ENCODE peak calls at places on chromosome 20, in nine cellular contexts. S, Z, R, Q, L, V, W, Y and T are unnamed samples.

GRCh38 chr20:31923388-31924271 is 28.2 kb downstream of the PDRG1 start:
- DNase-seq in S (peak), Z (no peak), R (peak), Q (peak), L (no peak), V (no peak), W (no peak), Y (peak), T (no peak)

GRCh38 chr20:43744121-43744520 is 17.3 kb upstream of the GTSF1L start:
- DNase-seq in S (peak), Z (no peak), R (no peak), Q (no peak), L (peak), V (peak), W (no peak), Y (no peak), T (no peak)

GRCh38 chr20:32518593-32519366 is 66.4 kb downstream of the NOL4L start:
- DNase-seq in S (no peak), Z (no peak), R (peak), Q (peak), L (no peak), V (no peak), W (no peak), Y (peak), T (no peak)

GRCh38 chr20:52760791-52761190 is 211.4 kb upstream of the TSHZ2 start:
- DNase-seq in S (no peak), Z (no peak), R (no peak), Q (peak), L (no peak), V (no peak), W (no peak), Y (no peak), T (peak)

GRCh38 chr20:3686867-3687321 is 5.1 kb upstream of the ADAM33 start:
- DNase-seq in S (peak), Z (no peak), R (no peak), Q (no peak), L (peak), V (peak), W (no peak), Y (no peak), T (no peak)

GRCh38 chr20:13813910-13814309 is 29.1 kb downstream of the NDUFAF5 start:
- DNase-seq in S (no peak), Z (no peak), R (no peak), Q (no peak), L (no peak), V (no peak), W (no peak), Y (no peak), T (no peak)

GRCh38 chr20:10134176-10134575 is 84.5 kb upstream of the SNAP25 start:
- DNase-seq in S (no peak), Z (no peak), R (no peak), Q (no peak), L (no peak), V (no peak), W (no peak), Y (no peak), T (no peak)

GRCh38 chr20:63963784-63964301 is 5.9 kb downstream of the ZNF512B start:
- DNase-seq in S (no peak), Z (no peak), R (no peak), Q (no peak), L (no peak), V (no peak), W (no peak), Y (no peak), T (no peak)

GRCh38 chr20:32333181-32333987 is 24.7 kb upstream of the ASXL1 start:
- DNase-seq in S (no peak), Z (no peak), R (no peak), Q (no peak), L (no peak), V (no peak), W (peak), Y (no peak), T (no peak)

GRCh38 chr20:5918856-5919633 is 31.3 kb downstream of the TRMT6 start:
- DNase-seq in S (peak), Z (no peak), R (no peak), Q (no peak), L (no peak), V (peak), W (peak), Y (no peak), T (peak)

GRCh38 chr20:32655903-32656500 is 17.7 kb downstream of the C20orf203 start:
- DNase-seq in S (no peak), Z (no peak), R (no peak), Q (no peak), L (no peak), V (no peak), W (no peak), Y (no peak), T (no peak)

GRCh38 chr20:45611054-45611453 is 18.5 kb upstream of the WFDC10A start:
- DNase-seq in S (peak), Z (peak), R (no peak), Q (no peak), L (no peak), V (peak), W (no peak), Y (no peak), T (no peak)

GRCh38 chr20:2688041-2688591 is 4.5 kb upstream of the EBF4 start:
- DNase-seq in S (peak), Z (peak), R (peak), Q (peak), L (peak), V (peak), W (peak), Y (peak), T (peak)

GRCh38 chr20:19463597-19463996 is 251.2 kb downstream of the SLC24A3 start:
- DNase-seq in S (no peak), Z (no peak), R (no peak), Q (peak), L (no peak), V (no peak), W (no peak), Y (no peak), T (no peak)

GRCh38 chr20:59831024-59831900 is 102.2 kb downstream of the SYCP2 start:
- DNase-seq in S (no peak), Z (no peak), R (no peak), Q (peak), L (peak), V (peak), W (no peak), Y (peak), T (no peak)

GRCh38 chr20:61526907-61527306 is 274.8 kb downstream of the CDH4 start:
- DNase-seq in S (no peak), Z (no peak), R (no peak), Q (no peak), L (no peak), V (no peak), W (no peak), Y (no peak), T (no peak)

GRCh38 chr20:16236589-16237241 is 336.5 kb downstream of the KIF16B start:
- DNase-seq in S (no peak), Z (no peak), R (peak), Q (no peak), L (no peak), V (no peak), W (no peak), Y (no peak), T (no peak)

GRCh38 chr20:19903168-19903676 is 113.9 kb upstream of the NAA20 start:
- DNase-seq in S (no peak), Z (no peak), R (no peak), Q (peak), L (peak), V (no peak), W (peak), Y (no peak), T (peak)

GRCh38 chr20:58995461-58996225 is 11.4 kb downstream of the CTSZ start:
- DNase-seq in S (no peak), Z (no peak), R (no peak), Q (no peak), L (peak), V (peak), W (no peak), Y (no peak), T (no peak)

GRCh38 chr20:49228676-49229075 is 9.5 kb downstream of the DDX27 start:
- DNase-seq in S (no peak), Z (no peak), R (no peak), Q (no peak), L (no peak), V (no peak), W (no peak), Y (no peak), T (no peak)

GRCh38 chr20:6882911-6883310 is 115.4 kb downstream of the BMP2 start:
- DNase-seq in S (peak), Z (no peak), R (no peak), Q (no peak), L (peak), V (peak), W (no peak), Y (no peak), T (no peak)

GRCh38 chr20:42963796-42964195 is 225.9 kb downstream of the PTPRT start:
- DNase-seq in S (no peak), Z (no peak), R (no peak), Q (no peak), L (no peak), V (no peak), W (no peak), Y (no peak), T (no peak)

GRCh38 chr20:36454664-36455427 is 86.5 kb upstream of the MYL9 start:
- DNase-seq in S (peak), Z (no peak), R (peak), Q (peak), L (peak), V (peak), W (no peak), Y (no peak), T (no peak)

GRCh38 chr20:46229478-46229877 is 78.8 kb downstream of the CDH22 start:
- DNase-seq in S (peak), Z (no peak), R (peak), Q (peak), L (no peak), V (peak), W (no peak), Y (no peak), T (no peak)

GRCh38 chr20:49979030-49979832 is 3.5 kb upstream of the SNAI1 start:
- DNase-seq in S (peak), Z (peak), R (peak), Q (peak), L (peak), V (peak), W (peak), Y (peak), T (peak)

GRCh38 chr20:43046946-43047345 is 142.8 kb downstream of the PTPRT start:
- DNase-seq in S (no peak), Z (no peak), R (no peak), Q (no peak), L (no peak), V (no peak), W (no peak), Y (no peak), T (no peak)

GRCh38 chr20:10536531-10536930 is 101.4 kb downstream of the SLX4IP start:
- DNase-seq in S (no peak), Z (no peak), R (peak), Q (peak), L (peak), V (peak), W (peak), Y (no peak), T (peak)

GRCh38 chr20:58871533-58872102 is 19.1 kb downstream of the GNAS start:
- DNase-seq in S (no peak), Z (no peak), R (no peak), Q (no peak), L (no peak), V (peak), W (no peak), Y (no peak), T (no peak)

GRCh38 chr20:46588532-46589509 is 38.4 kb upstream of the OCSTAMP start:
- DNase-seq in S (no peak), Z (no peak), R (no peak), Q (no peak), L (no peak), V (no peak), W (peak), Y (no peak), T (no peak)

GRCh38 chr20:36408219-36408618 is 102.1 kb downstream of the DLGAP4 start:
- DNase-seq in S (peak), Z (no peak), R (peak), Q (peak), L (peak), V (peak), W (no peak), Y (peak), T (no peak)

GRCh38 chr20:10708342-10709185 is 34.8 kb upstream of the JAG1 start:
- DNase-seq in S (peak), Z (no peak), R (peak), Q (no peak), L (peak), V (peak), W (no peak), Y (no peak), T (no peak)

GRCh38 chr20:16574656-16575355 is 1.6 kb upstream of the KIF16B start:
- DNase-seq in S (peak), Z (peak), R (peak), Q (peak), L (peak), V (peak), W (peak), Y (peak), T (peak)

GRCh38 chr20:8790442-8791074 is 278.3 kb upstream of the PLCB4 start:
- DNase-seq in S (peak), Z (peak), R (peak), Q (peak), L (peak), V (peak), W (peak), Y (peak), T (peak)

GRCh38 chr20:17538517-17539170 is 7.5 kb upstream of the BFSP1 start:
- DNase-seq in S (peak), Z (no peak), R (no peak), Q (no peak), L (no peak), V (peak), W (no peak), Y (no peak), T (no peak)

GRCh38 chr20:54199721-54200176 is 8.1 kb upstream of the PFDN4 start:
- DNase-seq in S (peak), Z (peak), R (peak), Q (peak), L (peak), V (peak), W (peak), Y (peak), T (peak)

GRCh38 chr20:38748863-38749153 is 548 bp downstream of the ACTR5 start:
- DNase-seq in S (no peak), Z (peak), R (no peak), Q (no peak), L (no peak), V (peak), W (peak), Y (no peak), T (no peak)

GRCh38 chr20:38751360-38751976 is 3.2 kb downstream of the ACTR5 start:
- DNase-seq in S (peak), Z (peak), R (peak), Q (peak), L (peak), V (peak), W (peak), Y (peak), T (peak)

GRCh38 chr20:38748097-38748862 is at the start of gene ACTR5:
- DNase-seq in S (peak), Z (peak), R (peak), Q (peak), L (peak), V (peak), W (peak), Y (peak), T (peak)

GRCh38 chr20:38745757-38746156 is 2.5 kb upstream of the ACTR5 start:
- DNase-seq in S (no peak), Z (peak), R (no peak), Q (no peak), L (no peak), V (no peak), W (no peak), Y (no peak), T (no peak)

DNA sequence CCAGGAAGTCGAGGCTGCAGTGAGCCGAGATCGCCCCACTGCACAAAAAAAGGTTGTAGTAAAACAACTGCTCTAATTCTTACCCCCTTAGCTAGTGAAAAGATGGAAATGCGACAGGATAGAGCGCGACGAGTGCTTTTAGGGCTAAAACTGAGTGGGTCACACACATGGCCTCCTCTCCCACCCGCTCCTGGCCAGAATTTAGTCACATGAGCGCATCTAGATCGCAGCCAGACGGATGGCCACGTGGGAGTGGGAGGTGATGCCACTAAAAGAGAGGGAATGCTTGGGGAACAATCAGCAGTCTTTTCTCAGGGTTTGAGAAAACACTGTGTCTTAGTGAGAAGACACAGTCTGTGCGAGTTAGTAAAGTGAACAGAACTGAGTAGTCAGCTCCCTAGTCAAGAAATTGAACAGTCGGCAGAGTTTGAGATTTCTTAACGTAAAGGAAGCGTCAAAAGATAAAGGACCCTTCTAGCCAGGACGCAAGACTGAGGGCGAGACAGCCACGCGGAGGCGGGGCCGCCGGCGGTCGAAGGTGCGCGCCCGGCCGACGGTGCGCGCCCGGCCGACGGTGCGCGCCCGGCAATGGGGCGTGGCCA is 664 bp upstream of the ACTR5 start:
- DNase-seq in S (peak), Z (no peak), R (no peak), Q (no peak), L (no peak), V (peak), W (no peak), Y (peak), T (no peak)
- H3K27ac ChIP-seq in S (no peak), Z (peak), R (no peak), Q (no peak), L (peak), V (no peak), W (no peak), Y (peak), T (peak)

GRCh38 chr20:39067526-39068216 is 105.5 kb downstream of the DHX35 start:
- DNase-seq in S (peak), Z (no peak), R (no peak), Q (no peak), L (no peak), V (no peak), W (no peak), Y (no peak), T (no peak)

GRCh38 chr20:39070484-39071231 is 108.5 kb downstream of the DHX35 start:
- DNase-seq in S (peak), Z (peak), R (no peak), Q (no peak), L (no peak), V (peak), W (no peak), Y (no peak), T (no peak)

GRCh38 chr20:39069976-39070375 is 107.8 kb downstream of the DHX35 start:
- DNase-seq in S (peak), Z (no peak), R (no peak), Q (no peak), L (no peak), V (no peak), W (no peak), Y (no peak), T (no peak)

GRCh38 chr20:39072132-39072531 is 110.0 kb downstream of the DHX35 start:
- DNase-seq in S (no peak), Z (no peak), R (no peak), Q (no peak), L (no peak), V (no peak), W (no peak), Y (no peak), T (no peak)

DNA sequence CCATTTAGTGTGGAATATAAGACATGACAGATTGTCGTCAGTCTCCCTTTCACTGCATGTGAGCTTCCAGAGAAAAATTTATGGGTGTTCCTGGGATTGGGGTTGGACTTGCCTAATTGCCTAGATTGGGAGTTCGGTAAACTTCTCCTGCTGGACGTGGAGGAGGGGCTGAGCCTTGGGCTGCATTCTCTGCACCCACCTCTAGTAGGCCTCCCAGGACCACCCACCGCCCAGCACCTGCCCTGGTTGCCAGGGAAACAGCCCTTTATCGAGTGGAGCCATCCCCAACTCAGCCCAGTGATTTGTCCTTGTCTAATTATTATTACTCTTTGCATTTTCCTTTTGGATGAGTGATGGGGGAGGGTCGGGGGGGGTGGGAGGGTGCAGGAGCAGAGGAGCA is 104.3 kb downstream of the DHX35 start:
- DNase-seq in S (no peak), Z (no peak), R (peak), Q (peak), L (no peak), V (no peak), W (no peak), Y (peak), T (peak)
- TF ChIP-seq EZH2phosphoT487 in S (no peak), Z (no peak), R (no peak), Q (no peak), L (no peak), V (no peak), W (no peak), Y (no peak), T (no peak)

GRCh38 chr20:57568960-57569359 is 8.1 kb downstream of the PCK1 start:
- DNase-seq in S (no peak), Z (no peak), R (no peak), Q (no peak), L (no peak), V (no peak), W (no peak), Y (no peak), T (no peak)

GRCh38 chr20:57570898-57571297 is 10.0 kb downstream of the PCK1 start:
- DNase-seq in S (no peak), Z (no peak), R (no peak), Q (no peak), L (no peak), V (no peak), W (no peak), Y (no peak), T (no peak)

GRCh38 chr20:57567471-57568079 is 6.7 kb downstream of the PCK1 start:
- DNase-seq in S (no peak), Z (no peak), R (no peak), Q (no peak), L (no peak), V (no peak), W (no peak), Y (no peak), T (no peak)

GRCh38 chr20:57568088-57568896 is 7.4 kb downstream of the PCK1 start:
- DNase-seq in S (no peak), Z (no peak), R (no peak), Q (no peak), L (no peak), V (no peak), W (no peak), Y (no peak), T (no peak)

GRCh38 chr20:57570145-57570850 is 9.4 kb downstream of the PCK1 start:
- DNase-seq in S (no peak), Z (no peak), R (no peak), Q (no peak), L (no peak), V (no peak), W (no peak), Y (no peak), T (no peak)
- H3K27ac ChIP-seq in S (no peak), Z (no peak), R (no peak), Q (no peak), L (no peak), V (no peak), W (no peak), Y (no peak), T (no peak)

GRCh38 chr20:24752612-24753011 is 196.5 kb upstream of the CST7 start:
- DNase-seq in S (no peak), Z (no peak), R (no peak), Q (no peak), L (no peak), V (no peak), W (no peak), Y (no peak), T (no peak)

GRCh38 chr20:24755411-24755922 is 193.6 kb upstream of the CST7 start:
- DNase-seq in S (no peak), Z (no peak), R (peak), Q (no peak), L (peak), V (no peak), W (no peak), Y (no peak), T (no peak)

GRCh38 chr20:24753136-24753535 is 195.9 kb upstream of the CST7 start:
- DNase-seq in S (no peak), Z (no peak), R (no peak), Q (no peak), L (no peak), V (no peak), W (no peak), Y (no peak), T (no peak)

GRCh38 chr20:24756292-24757025 is 192.6 kb upstream of the CST7 start:
- DNase-seq in S (no peak), Z (no peak), R (no peak), Q (no peak), L (no peak), V (no peak), W (no peak), Y (no peak), T (no peak)

GRCh38 chr20:24754691-24755090 is 194.4 kb upstream of the CST7 start:
- DNase-seq in S (no peak), Z (no peak), R (no peak), Q (no peak), L (no peak), V (no peak), W (no peak), Y (no peak), T (no peak)
- TF ChIP-seq EZH2phosphoT487 in S (no peak), Z (no peak), R (no peak), Q (no peak), L (no peak), V (no peak), W (no peak), Y (no peak), T (no peak)